ENCODE peak calls at places on chromosomes 2 and 18, in five cellular contexts. X, Y, P, A and J are unnamed samples.

GRCh38 chr2:18791172-18791797 is 201.9 kb upstream of the NT5C1B start:
- DNase-seq in P (no peak), A (no peak), Y (no peak), X (no peak), J (no peak)

GRCh38 chr2:44233450-44234128 is 41.7 kb upstream of the SLC3A1 start:
- DNase-seq in P (peak), A (no peak), Y (no peak), X (no peak), J (peak)

GRCh38 chr18:68267583-68267982 is 447.3 kb downstream of the TMX3 start:
- DNase-seq in A (no peak), X (no peak), P (peak), Y (no peak), J (peak)

GRCh38 chr2:121888189-121888557 is 132.7 kb downstream of the TSN start:
- DNase-seq in P (peak), A (no peak), X (no peak), Y (no peak), J (no peak)

GRCh38 chr2:157497603-157498314 is 53.9 kb upstream of the CYTIP start:
- DNase-seq in X (no peak), Y (no peak), P (peak), A (no peak), J (peak)

GRCh38 chr2:176129013-176129796 is at the start of gene HOXD8:
- DNase-seq in Y (no peak), P (no peak), X (no peak), A (no peak), J (peak)

GRCh38 chr2:48749820-48750739 is 5.4 kb downstream of the LHCGR start:
- DNase-seq in P (peak), A (no peak), X (no peak), Y (no peak), J (peak)

GRCh38 chr2:171056307-171056706 is 104.4 kb downstream of the TLK1 start:
- DNase-seq in X (no peak), P (no peak), Y (no peak), A (no peak), J (peak)

GRCh38 chr2:24792874-24793751 is at the start of the genes CENPO and PTRHD1:
- DNase-seq in Y (peak), X (peak), P (peak), A (peak), J (peak)

GRCh38 chr2:172345951-172346555 is 81.3 kb upstream of the ITGA6 start:
- DNase-seq in Y (no peak), P (no peak), X (no peak), A (no peak), J (no peak)

GRCh38 chr2:101787097-101787496 is 89.6 kb downstream of the MAP4K4 start:
- DNase-seq in P (no peak), X (no peak), A (no peak), Y (no peak), J (peak)

GRCh38 chr2:120716641-120717585 is 18.8 kb upstream of the GLI2 start:
- DNase-seq in A (no peak), X (no peak), P (no peak), Y (no peak), J (no peak)

GRCh38 chr2:179927041-179927440 is 65.6 kb upstream of the ZNF385B start:
- DNase-seq in Y (no peak), X (no peak), A (no peak), P (no peak), J (no peak)

GRCh38 chr2:101958071-101958470 is 33.7 kb upstream of the IL1R2 start:
- DNase-seq in X (no peak), Y (no peak), A (no peak), P (peak), J (peak)

GRCh38 chr18:23213200-23213599 is 77.9 kb downstream of the CABLES1 start:
- DNase-seq in Y (no peak), X (no peak), A (no peak), P (peak), J (no peak)

GRCh38 chr2:14930441-14930840 is 297.9 kb downstream of the LRATD1 start:
- DNase-seq in A (no peak), Y (no peak), X (no peak), P (no peak), J (no peak)

GRCh38 chr2:85324639-85325465 is 2.9 kb downstream of the TGOLN2 start:
- DNase-seq in Y (no peak), A (no peak), X (no peak), P (peak), J (peak)

GRCh38 chr2:238308177-238308576 is 12.1 kb upstream of the TRAF3IP1 start:
- DNase-seq in A (no peak), Y (no peak), P (peak), X (no peak), J (no peak)

GRCh38 chr18:49001587-49001986 is 50.8 kb upstream of the SMAD7 start:
- DNase-seq in Y (no peak), A (no peak), X (no peak), P (no peak), J (no peak)

GRCh38 chr2:127564429-127565260 is 29.2 kb downstream of the MYO7B start:
- DNase-seq in X (no peak), P (no peak), Y (no peak), A (no peak), J (no peak)

GRCh38 chr18:49725809-49726514 is 87.4 kb downstream of the ACAA2 start:
- DNase-seq in P (peak), Y (no peak), X (no peak), A (no peak), J (peak)

GRCh38 chr2:174776223-174776622 is 12.0 kb upstream of the CHRNA1 start:
- DNase-seq in P (no peak), A (no peak), X (no peak), Y (no peak), J (no peak)

GRCh38 chr2:36416370-36417165 is 61.0 kb downstream of the CRIM1 start:
- DNase-seq in A (no peak), P (no peak), Y (no peak), X (no peak), J (no peak)

GRCh38 chr2:25170888-25171287 is 2.5 kb upstream of the POMC start:
- DNase-seq in X (no peak), P (no peak), Y (no peak), A (no peak), J (no peak)

GRCh38 chr18:59279193-59279592 is 5.9 kb upstream of the RAX start:
- DNase-seq in P (no peak), X (no peak), Y (no peak), A (no peak), J (no peak)

GRCh38 chr2:237742614-237743013 is 56.0 kb upstream of the RBM44 start:
- DNase-seq in A (no peak), P (no peak), X (no peak), Y (no peak), J (no peak)

GRCh38 chr2:61419570-61419969 is 51.3 kb downstream of the USP34 start:
- DNase-seq in X (no peak), P (peak), A (no peak), Y (no peak), J (no peak)

GRCh38 chr2:120672526-120673204 is 63.0 kb upstream of the GLI2 start:
- DNase-seq in Y (no peak), X (no peak), A (no peak), P (no peak), J (no peak)

GRCh38 chr2:240701736-240702639 is 10.3 kb downstream of the AQP12A start:
- DNase-seq in Y (no peak), A (no peak), P (no peak), X (no peak), J (no peak)

GRCh38 chr2:20222769-20223344 is 2.1 kb downstream of the SDC1 start:
- DNase-seq in A (no peak), P (no peak), Y (no peak), X (no peak), J (no peak)

GRCh38 chr18:13376841-13377351 is 158.3 kb downstream of the LDLRAD4 start:
- DNase-seq in P (no peak), Y (peak), A (no peak), X (no peak), J (no peak)